ENCODE peak calls at places on chromosomes 2 and 18, in five cellular contexts. C is mucosa of descending colon, V is BE2C, O is A549, I is tibial nerve. B is an unnamed sample.

GRCh38 chr18:22739789-22740188 is 193.3 kb upstream of the RBBP8 start:
- DNase-seq in V (no peak), I (no peak), C (no peak), O (no peak), B (no peak)

GRCh38 chr2:30514134-30514860 is 67.3 kb downstream of the LCLAT1 start:
- DNase-seq in C (no peak), O (no peak), V (peak; percentile 76), I (no peak), B (no peak)

GRCh38 chr2:94956797-94957391 is 68.6 kb upstream of the MAL start:
- DNase-seq in V (no peak), C (no peak), I (peak; percentile 39), O (peak; percentile 38), B (no peak)

GRCh38 chr18:6054443-6054842 is 159.1 kb upstream of the TMEM200C start:
- DNase-seq in V (no peak), C (no peak), I (no peak), O (no peak), B (no peak)

GRCh38 chr2:240130393-240131195 is 5.5 kb downstream of the COPS9 start:
- DNase-seq in C (peak; percentile 38), V (peak; percentile 3), I (no peak), O (no peak), B (no peak)

GRCh38 chr18:27901424-27902226 is 275.3 kb downstream of the CDH2 start:
- DNase-seq in C (no peak), V (no peak), I (no peak), O (no peak), B (no peak)

GRCh38 chr18:47075098-47075883 is 39.9 kb upstream of the ELOA2 start:
- DNase-seq in V (no peak), I (no peak), O (peak; percentile 10), C (no peak), B (no peak)

GRCh38 chr2:241003830-241004564 is 5.6 kb downstream of the SNED1 start:
- DNase-seq in V (no peak), C (no peak), I (no peak), O (no peak), B (no peak)

GRCh38 chr2:163565192-163565591 is 170.6 kb downstream of the FIGN start:
- DNase-seq in I (no peak), O (no peak), V (no peak), C (no peak), B (no peak)

GRCh38 chr18:985301-985700 is 80.6 kb downstream of the ADCYAP1 start:
- DNase-seq in O (no peak), C (no peak), I (no peak), V (peak; percentile 67), B (no peak)

GRCh38 chr2:11778923-11779757 is 32.7 kb downstream of the LPIN1 start:
- DNase-seq in V (peak; percentile 91), C (peak; percentile 87), I (peak; percentile 79), O (peak; percentile 66), B (peak; percentile 92)

GRCh38 chr2:145653553-145653952 is 1133.6 kb upstream of the ZEB2 start:
- DNase-seq in O (no peak), I (no peak), V (no peak), C (no peak), B (no peak)

GRCh38 chr2:25400576-25401241 is 59.0 kb upstream of the DNMT3A start:
- DNase-seq in O (no peak), C (no peak), I (no peak), V (no peak), B (no peak)

GRCh38 chr2:85288244-85288725 is 39.5 kb downstream of the TGOLN2 start:
- DNase-seq in V (no peak), O (peak; percentile 82), C (no peak), I (no peak), B (no peak)

GRCh38 chr18:59460060-59460395 is 101.0 kb upstream of the LMAN1 start:
- DNase-seq in C (no peak), I (no peak), V (no peak), O (no peak), B (no peak)

GRCh38 chr2:177516786-177517544 is 124.4 kb downstream of the AGPS start:
- DNase-seq in I (no peak), O (no peak), V (no peak), C (no peak), B (no peak)

GRCh38 chr2:20972792-20973565 is 70.9 kb downstream of the APOB start:
- DNase-seq in O (no peak), V (no peak), I (no peak), C (no peak), B (no peak)

GRCh38 chr2:187150667-187151066 is 297.4 kb downstream of the CALCRL start:
- DNase-seq in C (no peak), V (no peak), O (no peak), I (no peak), B (no peak)

DNA sequence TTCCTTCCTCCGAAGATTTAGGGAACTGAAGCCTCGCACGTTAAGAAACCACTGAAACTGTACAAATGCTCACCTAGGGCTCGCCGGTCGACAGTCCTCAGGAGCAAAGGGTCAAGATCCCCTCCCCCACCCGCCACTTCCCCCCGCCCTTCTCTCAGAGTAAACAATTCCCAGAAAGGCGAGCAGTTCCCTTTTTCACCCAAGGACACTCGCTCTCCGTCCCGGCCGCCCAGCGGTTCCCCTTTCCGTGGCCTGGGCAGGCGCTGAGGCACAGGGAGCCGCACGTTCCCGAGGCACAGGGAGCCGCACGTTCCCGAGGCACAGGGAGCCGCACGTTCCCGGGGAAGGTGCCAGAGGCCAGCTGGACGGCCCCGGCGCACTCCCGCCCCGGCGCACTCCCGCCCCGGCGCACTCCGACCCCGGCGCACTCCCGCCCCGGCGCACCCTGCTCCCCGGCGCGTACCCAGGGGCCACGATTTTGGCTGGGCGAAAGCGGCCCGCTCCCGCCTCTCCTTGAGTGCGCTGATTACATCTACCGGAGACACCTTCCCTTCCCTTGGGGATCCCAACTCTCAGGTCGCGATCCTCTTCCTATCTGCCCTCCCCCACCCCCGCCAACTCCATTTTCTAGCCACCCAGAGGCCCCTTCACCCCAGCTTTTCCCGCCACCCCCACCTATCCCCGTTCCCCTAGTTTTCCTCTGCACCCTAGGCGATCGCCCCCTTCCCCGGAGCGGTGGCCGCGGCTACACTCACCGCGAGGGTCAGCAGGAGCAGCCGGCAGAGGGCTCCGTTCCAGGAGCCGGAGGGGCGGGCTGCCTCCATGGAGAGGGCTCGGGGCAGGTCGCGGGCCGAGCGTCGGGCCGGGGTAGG is 837 bp downstream of the DSC2 start:
- DNase-seq in C (peak; percentile 83), I (peak; percentile 51), O (peak; percentile 13), V (no peak), B (peak; percentile 65)
- H3K4me3 ChIP-seq in C (peak overlapping the region; percentile 66), I (peak overlapping the region; percentile 58), O (peak overlapping the region; percentile 74), V (no peak overlapping the region), B (peak overlapping the region; percentile 57)

DNA sequence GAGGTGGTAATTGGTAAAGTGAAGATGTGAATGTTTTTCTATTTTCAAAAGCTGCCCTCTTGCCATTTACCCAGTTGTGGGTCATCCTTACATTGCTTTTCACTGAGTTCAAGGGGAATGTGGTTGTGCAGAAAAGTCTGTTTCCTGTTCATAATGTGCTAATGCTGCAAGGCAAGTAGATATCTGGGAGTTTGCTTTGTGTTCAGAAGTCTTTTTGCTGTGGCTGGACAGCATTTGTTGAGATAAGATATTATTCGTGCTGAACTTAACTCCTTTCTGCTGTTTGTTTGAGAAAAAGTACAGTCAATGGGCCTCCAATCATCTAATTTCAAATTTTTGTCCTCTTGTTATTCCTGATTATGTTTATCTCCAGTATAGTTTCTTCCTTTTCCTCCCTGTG is 263.2 kb downstream of the LTBP1 start:
- DNase-seq in O (no peak), I (no peak), V (no peak), C (no peak), B (no peak)
- H3K4me1 ChIP-seq in O (peaks cover 42% of the 10 kb centered on the region), I (no peaks in the 10 kb centered on the region), V (no peaks in the 10 kb centered on the region), C (no peaks in the 10 kb centered on the region), B (peaks cover 6% of the 10 kb centered on the region)

GRCh38 chr2:61340242-61340641 is 130.6 kb downstream of the USP34 start:
- DNase-seq in V (no peak), C (no peak), O (peak; percentile 50), I (no peak), B (no peak)

GRCh38 chr2:61343141-61343540 is 127.7 kb downstream of the USP34 start:
- DNase-seq in I (no peak), O (no peak), C (no peak), V (no peak), B (no peak)

GRCh38 chr2:61335226-61335625 is 135.7 kb downstream of the USP34 start:
- DNase-seq in O (no peak), V (no peak), I (no peak), C (no peak), B (no peak)

DNA sequence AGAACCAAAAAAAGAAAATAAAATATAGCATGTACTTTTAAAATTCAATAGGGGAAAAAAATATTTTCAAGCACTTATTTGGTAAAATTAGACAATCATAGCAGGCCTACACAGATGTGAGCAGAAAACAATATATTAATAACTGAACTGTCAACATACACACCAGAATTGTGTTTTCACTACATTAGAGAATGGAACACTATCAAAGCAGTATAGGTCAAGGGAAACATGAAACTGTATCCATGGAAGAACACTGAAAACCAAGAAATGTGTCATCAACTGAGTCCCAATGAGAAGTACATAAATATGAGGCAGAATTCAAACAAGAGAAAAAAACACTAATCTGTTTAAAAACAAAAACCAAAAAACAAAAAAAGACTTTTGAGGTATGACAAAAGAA is 132.4 kb downstream of the USP34 start:
- DNase-seq in V (no peak), O (no peak), I (no peak), C (no peak), B (no peak)
- TF ChIP-seq CTCF in V (no peak), O (no peak), I (no peak), C (no peak), B (no peak)

GRCh38 chr2:143545059-143545458 is 415.8 kb downstream of the ARHGAP15 start:
- DNase-seq in O (no peak), C (no peak), V (no peak), I (no peak), B (no peak)

GRCh38 chr2:143545643-143546275 is 416.5 kb downstream of the ARHGAP15 start:
- DNase-seq in O (no peak), C (no peak), V (no peak), I (no peak), B (no peak)
- H3K4me3 ChIP-seq in O (no peak overlapping the region), C (no peak overlapping the region), V (no peak overlapping the region), I (no peak overlapping the region), B (no peak overlapping the region)

GRCh38 chr2:149766339-149766738 is 178.8 kb upstream of the MMADHC start:
- DNase-seq in I (peak; percentile 21), V (no peak), O (no peak), C (no peak), B (no peak)

GRCh38 chr2:149765003-149765402 is 177.4 kb upstream of the MMADHC start:
- DNase-seq in V (no peak), C (no peak), O (no peak), I (no peak), B (no peak)

GRCh38 chr2:149763358-149763757 is 175.8 kb upstream of the MMADHC start:
- DNase-seq in C (no peak), I (no peak), V (no peak), O (no peak), B (no peak)

GRCh38 chr2:149765636-149766035 is 178.1 kb upstream of the MMADHC start:
- DNase-seq in I (no peak), V (no peak), C (no peak), O (no peak), B (no peak)

GRCh38 chr2:149761611-149762010 is 174.0 kb upstream of the MMADHC start:
- DNase-seq in O (no peak), I (no peak), V (no peak), C (no peak), B (no peak)
- H3K4me1 ChIP-seq in O (peaks cover 9% of the 10 kb centered on the region), I (no peaks in the 10 kb centered on the region), V (no peaks in the 10 kb centered on the region), C (peaks cover 2% of the 10 kb centered on the region), B (no peaks in the 10 kb centered on the region)

GRCh38 chr2:157596992-157597681 is 31.5 kb downstream of the ACVR1C start:
- DNase-seq in V (peak; percentile 34), C (no peak), O (peak; percentile 9), I (no peak), B (no peak)
- TF ChIP-seq CTCF in V (peak; percentile 25), C (no peak), O (peak; percentile 39), I (no peak), B (peak; percentile 10)

GRCh38 chr2:675051-675450 is 2.2 kb downstream of the TMEM18 start:
- DNase-seq in V (no peak), O (no peak), I (no peak), C (no peak), B (no peak)
- H3K4me3 ChIP-seq in V (no peak overlapping the region), O (no peak overlapping the region), I (no peak overlapping the region), C (no peak overlapping the region), B (no peak overlapping the region)

B was measured in psoas muscle.